ENCODE peak calls at places on chromosomes 11 and 22, in ten cellular contexts. E is NCI-H1092 treated with DMSO at 0.1 percent for 48 hours; D is A549; Q is smooth muscle cell of the brain vasculature; O is stimulated activated CD8-positive, alpha-beta memory T cell treated with anti-CD3 and anti-CD28 coated beads, Interleukin-4, amount 100 ng/mL, for 4 hours; K is hypothalamus; I is ELR; C is stimulated activated CD4-positive, alpha-beta T cell treated with anti-CD3 and anti-CD28 coated beads, Interleukin-1b, Interleukin-23, amount 100 ng/mL, for 24 hours; U is T-helper 1 cell; T is fibroblast of the aortic adventitia. J is an unnamed sample.

GRCh38 chr11:34149786-34150185 is 44.4 kb downstream of the NAT10 start:
- DNase-seq in O (no peak), Q (no peak), K (no peak), U (no peak), E (no peak), C (no peak), T (peak; percentile 13), I (peak; percentile 42), D (peak; percentile 33), J (no peak)

GRCh38 chr22:45441158-45441557 is 27.7 kb downstream of the RIBC2 start:
- DNase-seq in E (peak; percentile 7), Q (no peak), O (no peak), T (peak; percentile 75), K (peak; percentile 13), C (no peak), U (no peak), I (peak; percentile 64), D (peak; percentile 57), J (no peak)

GRCh38 chr22:17753401-17753989 is 20.8 kb downstream of the BID start:
- DNase-seq in D (no peak), C (no peak), T (no peak), Q (no peak), U (no peak), E (no peak), I (peak; percentile 45), O (no peak), K (no peak), J (no peak)

GRCh38 chr11:9861860-9862725 is 198.2 kb downstream of the SWAP70 start:
- DNase-seq in U (no peak), Q (peak; percentile 56), I (peak; percentile 79), D (peak; percentile 88), E (peak; percentile 39), O (no peak), K (no peak), C (no peak), T (peak; percentile 75), J (peak; percentile 33)

GRCh38 chr11:78292109-78292803 is 103.5 kb downstream of the USP35 start:
- DNase-seq in Q (no peak), I (no peak), T (no peak), C (no peak), O (no peak), E (no peak), D (no peak), K (no peak), U (no peak), J (no peak)

GRCh38 chr11:120686516-120686915 is 175.0 kb downstream of the GRIK4 start:
- DNase-seq in O (no peak), T (no peak), C (no peak), K (no peak), E (no peak), D (no peak), I (no peak), U (no peak), Q (no peak), J (no peak)

GRCh38 chr11:47913569-47914244 is 65.6 kb upstream of the NUP160 start:
- DNase-seq in T (no peak), O (no peak), C (no peak), D (peak; percentile 25), U (no peak), I (no peak), Q (no peak), K (no peak), E (no peak), J (no peak)

GRCh38 chr11:114050258-114050927 is 9.1 kb upstream of the ZBTB16 start:
- DNase-seq in I (no peak), T (no peak), C (no peak), U (no peak), E (no peak), D (no peak), O (no peak), Q (no peak), K (no peak), J (no peak)

GRCh38 chr22:42022162-42022847 is 23.7 kb downstream of the WBP2NL start:
- DNase-seq in U (no peak), D (peak; percentile 16), Q (no peak), C (no peak), O (no peak), T (no peak), K (no peak), E (no peak), I (peak; percentile 33), J (no peak)

GRCh38 chr11:114160884-114161283 is 101.4 kb downstream of the ZBTB16 start:
- DNase-seq in U (no peak), K (peak; percentile 14), C (no peak), E (no peak), Q (no peak), I (no peak), O (no peak), D (no peak), T (no peak), J (no peak)

GRCh38 chr11:32396991-32397390 is 38.3 kb downstream of the WT1 start:
- DNase-seq in I (peak; percentile 51), U (no peak), D (no peak), Q (no peak), O (no peak), C (no peak), K (no peak), T (peak; percentile 49), E (no peak), J (no peak)

GRCh38 chr11:93569496-93569895 is 26.3 kb upstream of the SMCO4 start:
- DNase-seq in I (no peak), O (no peak), K (no peak), D (no peak), T (no peak), E (no peak), C (no peak), Q (no peak), U (no peak), J (no peak)

GRCh38 chr22:20514658-20515406 is 7.4 kb downstream of the MED15 start:
- DNase-seq in I (peak; percentile 95), E (no peak), Q (no peak), K (no peak), U (no peak), D (peak; percentile 31), C (no peak), O (no peak), T (peak; percentile 83), J (no peak)

GRCh38 chr11:121367434-121367833 is 74.9 kb downstream of the SC5D start:
- DNase-seq in K (no peak), D (no peak), C (no peak), E (no peak), U (no peak), T (peak; percentile 7), Q (peak; percentile 4), I (no peak), O (no peak), J (peak; percentile 4)

GRCh38 chr11:34585870-34586654 is 34.8 kb upstream of the EHF start:
- DNase-seq in T (peak; percentile 81), D (peak; percentile 79), Q (peak; percentile 43), O (no peak), U (no peak), I (peak; percentile 79), K (no peak), E (peak; percentile 58), C (no peak), J (no peak)

GRCh38 chr22:40190501-40190900 is 12.8 kb downstream of the TNRC6B start:
- DNase-seq in I (no peak), U (no peak), C (no peak), O (no peak), E (no peak), T (no peak), K (no peak), D (no peak), Q (no peak), J (no peak)

GRCh38 chr22:19959587-19960490 is 18.2 kb upstream of the TXNRD2 start:
- DNase-seq in C (no peak), O (no peak), E (no peak), I (no peak), Q (no peak), T (no peak), D (no peak), K (no peak), U (no peak), J (no peak)

GRCh38 chr11:86673055-86673843 is 833 bp upstream of the ME3 start:
- DNase-seq in D (no peak), U (no peak), Q (no peak), O (no peak), T (no peak), K (no peak), C (no peak), I (no peak), E (no peak), J (no peak)

GRCh38 chr22:22002526-22003055 is 20.0 kb upstream of the TOP3B start:
- DNase-seq in D (no peak), Q (no peak), E (no peak), U (no peak), K (no peak), O (no peak), C (no peak), T (no peak), I (no peak), J (no peak)

GRCh38 chr11:2315395-2316168 is 13.8 kb downstream of the TSPAN32 start:
- DNase-seq in I (no peak), E (no peak), K (no peak), C (no peak), T (no peak), Q (no peak), O (no peak), U (no peak), D (no peak), J (no peak)

GRCh38 chr11:68506908-68507307 is 46.4 kb downstream of the PPP6R3 start:
- DNase-seq in Q (no peak), K (no peak), D (peak; percentile 22), E (peak; percentile 84), T (no peak), I (peak; percentile 18), O (no peak), U (no peak), C (no peak), J (no peak)

GRCh38 chr22:45208993-45209838 is 31.5 kb downstream of the KIAA0930 start:
- DNase-seq in D (peak; percentile 26), C (peak; percentile 13), O (no peak), K (peak; percentile 78), U (no peak), E (no peak), Q (peak; percentile 36), I (peak; percentile 82), T (peak; percentile 70), J (peak; percentile 17)

GRCh38 chr22:38759005-38759404 is 3.2 kb upstream of the SUN2 start:
- DNase-seq in Q (no peak), K (no peak), C (no peak), U (no peak), D (no peak), I (no peak), T (no peak), E (no peak), O (no peak), J (no peak)

GRCh38 chr22:25630446-25630845 is 66.0 kb downstream of the GRK3 start:
- DNase-seq in E (no peak), K (no peak), O (no peak), U (no peak), Q (no peak), T (peak; percentile 14), D (no peak), I (no peak), C (no peak), J (no peak)

GRCh38 chr11:85823816-85824215 is 12.9 kb upstream of the SYTL2 start:
- DNase-seq in C (no peak), E (no peak), T (no peak), O (peak; percentile 24), Q (no peak), D (no peak), U (peak; percentile 58), I (no peak), K (no peak), J (peak; percentile 67)

GRCh38 chr22:23762866-23763578 is at the start of gene C22orf15:
- DNase-seq in C (no peak), O (no peak), U (no peak), I (peak; percentile 68), D (no peak), Q (no peak), K (no peak), T (peak; percentile 16), E (no peak), J (no peak)

GRCh38 chr22:42614312-42615091 is at the start of gene POLDIP3:
- DNase-seq in E (peak; percentile 97), I (peak; percentile 99), C (peak; percentile 96), Q (peak; percentile 98), U (peak; percentile 98), D (peak; percentile 97), K (peak; percentile 96), O (peak; percentile 97), T (peak; percentile 99), J (peak; percentile 98)

GRCh38 chr22:20174785-20175596 is 24.1 kb upstream of the CCDC188 start:
- DNase-seq in C (no peak), T (peak; percentile 6), O (no peak), E (no peak), I (peak; percentile 37), D (no peak), Q (no peak), K (no peak), U (no peak), J (no peak)